ENCODE peak calls at places on chromosome 19, in four cellular contexts. Q is WTC11, I is K562, T is HepG2. A is an unnamed sample.
A peak's percentile ranks its signal among the peaks of the same experiment; 100 is the strongest.

GRCh38 chr19:57465680-57466381 is 8.9 kb upstream of the VN1R1 start:
- DNase-seq in T (peak; percentile 57), Q (peak; percentile 38), I (peak; percentile 59), A (peak; percentile 17)

GRCh38 chr19:411723-412355 is 2.9 kb upstream of the C2CD4C start:
- DNase-seq in Q (no peak), T (no peak), I (no peak), A (no peak)

GRCh38 chr19:55703790-55704215 is 28.8 kb downstream of the EPN1 start:
- DNase-seq in Q (peak; percentile 83), I (peak; percentile 69), T (no peak), A (peak; percentile 39)

GRCh38 chr19:33251526-33252090 is 26.0 kb upstream of the SLC7A10 start:
- DNase-seq in T (no peak), Q (no peak), I (no peak), A (no peak)

GRCh38 chr19:3360494-3361383 is 5.6 kb upstream of the NFIC start:
- DNase-seq in T (no peak), I (peak; percentile 85), Q (no peak), A (no peak)

GRCh38 chr19:8057545-8058270 is 5.1 kb downstream of the CCL25 start:
- DNase-seq in Q (no peak), T (no peak), I (peak; percentile 53), A (no peak)

GRCh38 chr19:40754611-40755247 is 3.7 kb downstream of the SNRPA start:
- DNase-seq in I (no peak), Q (no peak), T (peak; percentile 62), A (no peak)

GRCh38 chr19:6273701-6274601 is 5.8 kb downstream of the MLLT1 start:
- DNase-seq in I (peak; percentile 67), T (peak; percentile 89), Q (no peak), A (peak; percentile 24)

GRCh38 chr19:3071764-3072163 is 9.5 kb upstream of the TLE5 start:
- DNase-seq in T (no peak), I (no peak), Q (no peak), A (no peak)

GRCh38 chr19:21835810-21836444 is at the start of gene ZNF43:
- DNase-seq in T (peak; percentile 87), Q (peak; percentile 92), I (peak; percentile 89), A (no peak)

GRCh38 chr19:58477871-58478270 is 1.7 kb downstream of the ZNF446 start:
- DNase-seq in I (no peak), T (no peak), Q (no peak), A (no peak)

GRCh38 chr19:13103961-13104847 is 1.5 kb upstream of the LYL1 start:
- DNase-seq in Q (peak; percentile 82), I (peak; percentile 82), T (no peak), A (peak; percentile 72)

GRCh38 chr19:6723108-6723618 is 2.7 kb upstream of the C3 start:
- DNase-seq in T (peak; percentile 93), I (no peak), Q (no peak), A (no peak)

GRCh38 chr19:44986389-44986788 is 14.9 kb upstream of the RELB start:
- DNase-seq in T (no peak), Q (no peak), I (no peak), A (no peak)

GRCh38 chr19:51473009-51473707 is 5.2 kb upstream of the CEACAM18 start:
- DNase-seq in T (peak; percentile 56), I (peak; percentile 94), Q (peak; percentile 87), A (peak; percentile 68)

GRCh38 chr19:42655748-42656147 is 61.0 kb upstream of the CEACAM8 start:
- DNase-seq in Q (no peak), T (no peak), I (no peak), A (no peak)

GRCh38 chr19:29617336-29618266 is 11.5 kb downstream of the POP4 start:
- DNase-seq in I (no peak), T (no peak), Q (no peak), A (no peak)

GRCh38 chr19:18223860-18224524 is 2.2 kb downstream of the PDE4C start:
- DNase-seq in T (peak; percentile 63), I (peak; percentile 96), Q (peak; percentile 95), A (peak; percentile 91)

GRCh38 chr19:1161716-1162115 is 12.4 kb downstream of the SBNO2 start:
- DNase-seq in I (peak; percentile 77), Q (no peak), T (no peak), A (peak; percentile 42)

GRCh38 chr19:35291259-35291658 is 702 bp upstream of the MAG start:
- DNase-seq in Q (no peak), T (no peak), I (no peak), A (no peak)

GRCh38 chr19:33446156-33446917 is 72.8 kb downstream of the CEBPG start:
- DNase-seq in T (no peak), I (no peak), Q (peak; percentile 5), A (no peak)

GRCh38 chr19:42075364-42075615 is 676 bp upstream of the ZNF574 start:
- DNase-seq in T (no peak), Q (no peak), I (no peak), A (no peak)

GRCh38 chr19:19490247-19490968 is 24.9 kb downstream of the TSSK6 start:
- DNase-seq in Q (peak; percentile 82), I (peak; percentile 84), T (peak; percentile 75), A (peak; percentile 85)

GRCh38 chr19:13079542-13079986 is 23.1 kb downstream of the LYL1 start:
- DNase-seq in Q (no peak), T (no peak), I (peak; percentile 87), A (no peak)

GRCh38 chr19:34193876-34194275 is 21.6 kb downstream of the LSM14A start:
- DNase-seq in T (no peak), I (no peak), Q (no peak), A (no peak)

GRCh38 chr19:18023596-18024212 is 15.7 kb downstream of the ARRDC2 start:
- DNase-seq in I (no peak), T (no peak), Q (no peak), A (no peak)

GRCh38 chr19:52566588-52566987 is 3.5 kb upstream of the ZNF701 start:
- DNase-seq in I (peak; percentile 34), Q (no peak), T (no peak), A (no peak)

GRCh38 chr19:44308011-44308410 is 3.2 kb upstream of the ZNF235 start:
- DNase-seq in Q (no peak), I (no peak), T (no peak), A (no peak)

GRCh38 chr19:8250596-8250995 is 41.4 kb downstream of the CERS4 start:
- DNase-seq in T (no peak), I (no peak), Q (no peak), A (no peak)

GRCh38 chr19:43643326-43643725 is 3.7 kb upstream of the CADM4 start:
- DNase-seq in T (no peak), Q (no peak), I (no peak), A (no peak)

GRCh38 chr19:30662211-30662861 is 290.2 kb downstream of the ZNF536 start:
- DNase-seq in T (peak; percentile 44), Q (no peak), I (no peak), A (no peak)

GRCh38 chr19:30665449-30665848 is 293.3 kb downstream of the ZNF536 start:
- DNase-seq in Q (no peak), I (no peak), T (no peak), A (no peak)

GRCh38 chr19:30666301-30666803 is 294.2 kb downstream of the ZNF536 start:
- DNase-seq in T (peak; percentile 19), Q (peak; percentile 84), I (peak; percentile 49), A (peak; percentile 56)

GRCh38 chr19:30667227-30667626 is 295.0 kb downstream of the ZNF536 start:
- DNase-seq in T (no peak), Q (no peak), I (no peak), A (no peak)

DNA sequence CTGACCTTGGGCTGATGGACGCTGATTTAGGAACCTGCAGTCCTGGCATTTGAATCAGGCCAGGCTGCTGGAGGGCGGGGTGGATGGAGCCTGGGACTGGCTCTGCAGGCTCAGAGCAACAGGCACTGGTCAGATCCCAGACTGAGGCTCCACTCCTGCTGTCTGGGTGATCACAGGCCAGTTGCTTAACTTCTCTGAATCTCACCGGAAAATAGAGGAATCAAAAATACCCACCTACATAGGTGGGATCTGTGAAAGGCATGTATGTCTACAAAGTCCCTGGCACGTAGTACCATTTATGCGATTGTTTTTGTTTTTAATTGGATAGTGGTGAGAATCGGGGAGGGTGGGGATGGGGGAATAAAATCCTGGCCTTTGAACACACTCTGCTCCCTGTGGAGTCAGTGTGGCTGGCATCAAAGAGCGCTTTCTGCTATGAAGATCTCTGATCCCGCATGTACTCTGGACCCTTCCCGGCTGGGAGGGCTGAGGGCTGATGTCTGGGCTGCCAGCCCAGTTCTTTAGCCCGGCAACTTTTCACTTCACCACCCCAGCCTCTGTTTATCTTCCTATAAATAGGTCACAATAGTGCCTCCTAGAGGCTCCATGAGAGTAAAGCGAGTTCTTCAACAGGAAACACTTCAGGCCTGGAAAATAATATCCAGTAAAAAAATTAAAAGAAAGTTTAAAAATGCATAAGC is 292.3 kb downstream of the ZNF536 start:
- DNase-seq in I (peak; percentile 17), T (peak; percentile 84), Q (peak; percentile 35), A (peak; percentile 42)
- TF ChIP-seq ELF4 in I (no peak), T (no peak), Q (no peak), A (no peak)

GRCh38 chr19:38617283-38617763 is 430 bp downstream of the MAP4K1 start:
- DNase-seq in I (no peak), T (no peak), Q (no peak), A (no peak)
- TF ChIP-seq ELF4 in I (no peak), T (no peak), Q (no peak), A (no peak)

DNA sequence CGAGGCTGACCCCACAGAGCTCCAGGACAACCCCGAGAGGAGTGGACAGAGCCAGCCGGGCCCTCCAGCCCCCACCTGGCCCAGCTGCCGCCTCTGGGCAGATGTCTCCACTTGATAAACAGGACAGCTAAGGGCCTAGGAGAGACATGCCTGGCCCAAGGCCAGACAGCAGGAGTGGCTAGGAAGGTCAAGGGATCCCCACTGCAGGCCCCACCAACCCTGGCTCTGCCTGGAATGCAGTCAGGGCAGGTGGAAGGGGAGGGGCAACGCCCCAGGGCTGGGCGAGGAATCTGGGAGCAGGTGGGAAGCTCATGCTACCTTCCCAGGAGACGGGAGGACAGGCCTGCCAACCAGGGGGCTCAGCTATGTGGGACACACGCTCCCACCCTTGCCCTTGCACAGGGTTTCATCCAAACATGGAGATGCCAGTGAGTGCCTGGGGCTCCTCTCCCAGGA is 25.2 kb downstream of the SH3GL1 start:
- DNase-seq in I (peak; percentile 94), T (peak; percentile 75), Q (peak; percentile 84), A (no peak)
- TF ChIP-seq ELF4 in I (no peak), T (no peak), Q (no peak), A (no peak)

DNA sequence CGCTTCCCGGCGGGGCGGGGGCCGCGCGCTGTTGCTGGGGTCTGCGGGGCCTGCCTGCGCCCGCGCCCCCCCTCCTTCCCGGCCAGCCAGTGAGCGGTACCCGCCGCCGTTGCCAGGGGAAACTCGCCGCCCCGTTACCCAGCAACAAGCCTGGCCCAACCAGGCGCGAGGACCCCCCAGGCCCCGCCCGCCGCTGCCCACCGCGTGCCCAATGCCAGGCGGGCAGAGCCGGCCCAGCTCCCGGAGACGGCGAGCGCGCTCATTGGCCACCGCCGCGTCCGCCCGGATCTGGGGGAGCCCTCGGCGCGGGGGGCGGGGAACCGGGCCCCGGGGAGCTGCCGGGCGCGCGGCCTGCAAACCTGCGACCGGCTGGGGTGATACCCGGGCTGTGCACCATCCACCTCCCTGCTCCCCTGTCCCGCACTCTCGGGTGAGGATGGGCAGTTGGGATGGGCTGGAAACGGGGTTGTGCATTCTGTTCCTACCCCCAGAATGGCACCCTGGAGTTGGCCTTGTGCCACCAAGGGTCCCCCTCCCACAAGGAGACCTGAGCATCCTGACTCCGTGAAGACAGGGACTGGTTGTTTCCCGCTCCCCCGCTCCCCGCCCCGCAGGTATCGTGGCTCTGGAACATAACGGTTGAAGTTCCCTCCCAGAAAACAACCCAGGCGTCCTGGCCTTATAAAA is 8.8 kb upstream of the BBC3 start:
- DNase-seq in I (no peak), Q (peak; percentile 83), T (no peak), A (no peak)
- TF ChIP-seq ELF4 in I (no peak), Q (no peak), T (no peak), A (no peak)

GRCh38 chr19:10295305-10295846 is 5.6 kb downstream of the ICAM5 start:
- DNase-seq in Q (peak; percentile 58), I (no peak), T (no peak), A (no peak)
- TF ChIP-seq ELF4 in Q (no peak), I (no peak), T (no peak), A (no peak)

A was measured in HEK293T.